ENCODE peak calls at places on chromosomes 2 and 18, in ten cellular contexts. K is cardiac fibroblast, E is fibroblast of mammary gland, H is AG08396, C is NCI-H446, Q is GM23338, G is GM04504, O is M059J, D is HFFc6, X is bronchial epithelial cell. Z is an unnamed sample.

GRCh38 chr2:38722271-38723115 is 28.7 kb downstream of the SRSF7 start:
- DNase-seq in H (no peak), E (no peak), Q (no peak), O (no peak), C (no peak), G (no peak), K (no peak), D (no peak), X (no peak), Z (peak)

GRCh38 chr18:23169683-23170082 is 34.4 kb downstream of the CABLES1 start:
- DNase-seq in H (no peak), X (no peak), K (no peak), G (no peak), O (no peak), D (no peak), C (no peak), Q (peak), E (no peak), Z (no peak)

GRCh38 chr2:215879977-215880940 is 133.1 kb downstream of the MREG start:
- DNase-seq in K (no peak), G (no peak), C (no peak), Q (no peak), H (no peak), E (no peak), O (peak), D (no peak), X (no peak), Z (no peak)

GRCh38 chr18:57004366-57005121 is 142.3 kb upstream of the BOD1L2 start:
- DNase-seq in E (peak), O (peak), C (no peak), D (peak), H (peak), Q (no peak), G (no peak), K (peak), X (peak), Z (no peak)

GRCh38 chr18:72427721-72428120 is 116.4 kb downstream of the CBLN2 start:
- DNase-seq in X (no peak), H (no peak), D (no peak), C (no peak), K (no peak), O (no peak), G (no peak), Q (no peak), E (peak), Z (no peak)

GRCh38 chr2:239230318-239231052 is 170.3 kb downstream of the HDAC4 start:
- DNase-seq in E (no peak), O (no peak), H (no peak), D (no peak), X (no peak), G (no peak), C (no peak), K (no peak), Q (no peak), Z (no peak)

GRCh38 chr2:186486651-186487647 is 889 bp downstream of the ZC3H15 start:
- DNase-seq in C (peak), Q (no peak), E (peak), G (no peak), D (no peak), X (peak), K (peak), H (peak), O (peak), Z (peak)

GRCh38 chr2:120439637-120440384 is 93.9 kb downstream of the INHBB start:
- DNase-seq in H (no peak), G (no peak), C (no peak), Q (no peak), O (no peak), D (no peak), X (no peak), K (no peak), E (no peak), Z (no peak)

GRCh38 chr2:197577446-197577845 is 61.6 kb downstream of the MOB4 start:
- DNase-seq in C (no peak), Q (no peak), E (no peak), D (no peak), X (no peak), G (no peak), K (no peak), O (no peak), H (no peak), Z (no peak)

GRCh38 chr2:16746833-16747232 is 81.2 kb upstream of the CYRIA start:
- DNase-seq in G (no peak), E (no peak), Q (no peak), D (no peak), H (no peak), C (no peak), K (no peak), X (no peak), O (no peak), Z (no peak)

GRCh38 chr2:101160454-101160853 is 9.3 kb upstream of the TBC1D8 start:
- DNase-seq in C (no peak), K (peak), D (peak), G (peak), E (peak), O (peak), Q (no peak), H (peak), X (peak), Z (no peak)

GRCh38 chr18:40760251-40760650 is 1194.8 kb upstream of the PIK3C3 start:
- DNase-seq in X (no peak), H (no peak), K (no peak), E (no peak), Q (peak), D (no peak), C (no peak), O (no peak), G (no peak), Z (no peak)

GRCh38 chr2:216221806-216222205 is 112.7 kb downstream of the XRCC5 start:
- DNase-seq in H (peak), O (peak), X (peak), D (peak), K (peak), G (no peak), E (peak), Q (no peak), C (no peak), Z (no peak)

GRCh38 chr2:133541797-133542196 is 26.5 kb downstream of the NCKAP5 start:
- DNase-seq in H (no peak), G (no peak), E (no peak), C (no peak), O (no peak), K (no peak), Q (no peak), X (no peak), D (no peak), Z (no peak)

Z was measured in OCI-LY7.